ENCODE peak calls at places on chromosomes 3 and 15, in five cellular contexts. P is dermis microvascular lymphatic vessel endothelial cell, R is T-helper 1 cell, Q is cerebellar cortex, B is epithelial cell of esophagus. N is an unnamed sample.

GRCh38 chr3:39941941-39942340 is 132.5 kb downstream of the MYRIP start:
- DNase-seq in P (peak), R (no peak), Q (peak), B (no peak), N (no peak)

GRCh38 chr3:37386627-37387230 is 212.3 kb upstream of the LRRFIP2 start:
- DNase-seq in P (no peak), R (no peak), Q (no peak), B (no peak), N (no peak)

GRCh38 chr3:46666471-46666845 is 27.0 kb downstream of the ALS2CL start:
- DNase-seq in P (no peak), R (no peak), Q (no peak), B (no peak), N (no peak)

GRCh38 chr3:149247025-149247710 is 25.5 kb upstream of the CP start:
- DNase-seq in P (no peak), R (no peak), Q (no peak), B (peak), N (peak)

GRCh38 chr3:52441772-52442332 is 3.1 kb downstream of the SEMA3G start:
- DNase-seq in P (no peak), R (no peak), Q (no peak), B (no peak), N (no peak)

GRCh38 chr3:10744098-10744465 is 71.9 kb upstream of the SLC6A11 start:
- DNase-seq in P (no peak), R (peak), Q (no peak), B (peak), N (no peak)

GRCh38 chr3:174355505-174355904 is 503.6 kb upstream of the NAALADL2 start:
- DNase-seq in P (no peak), R (no peak), Q (no peak), B (peak), N (peak)

GRCh38 chr3:133930341-133930933 is 34.8 kb upstream of the RAB6B start:
- DNase-seq in P (peak), R (no peak), Q (peak), B (peak), N (peak)

GRCh38 chr3:102081587-102082289 is 232.4 kb downstream of the NFKBIZ start:
- DNase-seq in P (no peak), R (no peak), Q (no peak), B (no peak), N (no peak)

GRCh38 chr3:157423337-157423736 is 13.3 kb upstream of the PTX3 start:
- DNase-seq in P (no peak), R (no peak), Q (no peak), B (no peak), N (no peak)

GRCh38 chr3:77079988-77080585 is 40.2 kb downstream of the ROBO2 start:
- DNase-seq in P (no peak), R (no peak), Q (no peak), B (no peak), N (no peak)

GRCh38 chr3:163315786-163316185 is 1762.5 kb downstream of the SI start:
- DNase-seq in P (no peak), R (no peak), Q (no peak), B (no peak), N (no peak)

GRCh38 chr3:101068876-101069606 is 75.8 kb upstream of the ABI3BP start:
- DNase-seq in P (no peak), R (no peak), Q (no peak), B (peak), N (no peak)

GRCh38 chr3:173465898-173466678 is 68.5 kb downstream of the NLGN1 start:
- DNase-seq in P (no peak), R (no peak), Q (no peak), B (peak), N (no peak)

GRCh38 chr3:187640823-187641135 is 29.4 kb downstream of the SST start:
- DNase-seq in P (no peak), R (no peak), Q (no peak), B (peak), N (no peak)

GRCh38 chr15:25054943-25055342 is 100.2 kb downstream of the SNRPN start:
- DNase-seq in P (no peak), R (no peak), Q (no peak), B (no peak), N (no peak)

GRCh38 chr3:11136871-11137626 is 17.2 kb upstream of the HRH1 start:
- DNase-seq in P (peak), R (no peak), Q (no peak), B (peak), N (peak)

GRCh38 chr15:39621210-39621609 is 40.3 kb downstream of the THBS1 start:
- DNase-seq in P (no peak), R (no peak), Q (no peak), B (no peak), N (no peak)

GRCh38 chr3:128382221-128382807 is 84.4 kb downstream of the DNAJB8 start:
- DNase-seq in P (no peak), R (no peak), Q (peak), B (no peak), N (no peak)

GRCh38 chr3:187742351-187743171 is 2.7 kb downstream of the BCL6 start:
- DNase-seq in P (no peak), R (peak), Q (peak), B (peak), N (peak)

GRCh38 chr3:120563356-120564022 is 32.6 kb upstream of the NDUFB4 start:
- DNase-seq in P (no peak), R (no peak), Q (no peak), B (no peak), N (no peak)

GRCh38 chr3:107910713-107911259 is 180.0 kb downstream of the CD47 start:
- DNase-seq in P (no peak), R (peak), Q (no peak), B (no peak), N (no peak)

GRCh38 chr3:150278843-150279341 is 129.2 kb upstream of the TSC22D2 start:
- DNase-seq in P (no peak), R (no peak), Q (no peak), B (no peak), N (no peak)

GRCh38 chr3:37145607-37146006 is 28.8 kb downstream of the LRRFIP2 start:
- DNase-seq in P (no peak), R (no peak), Q (no peak), B (no peak), N (no peak)

GRCh38 chr3:3038201-3038991 is 71.8 kb downstream of the IL5RA start:
- DNase-seq in P (no peak), R (no peak), Q (no peak), B (peak), N (no peak)

GRCh38 chr3:42149537-42150426 is 58.6 kb downstream of the TRAK1 start:
- DNase-seq in P (no peak), R (no peak), Q (peak), B (peak), N (peak)

GRCh38 chr3:53845103-53845880 is 927 bp downstream of the CHDH start:
- DNase-seq in P (no peak), R (no peak), Q (peak), B (peak), N (peak)

GRCh38 chr3:32977842-32978241 is 26.4 kb downstream of the CCR4 start:
- DNase-seq in P (no peak), R (no peak), Q (no peak), B (no peak), N (no peak)

GRCh38 chr3:37863949-37864822 is 2.5 kb downstream of the CTDSPL start:
- DNase-seq in P (no peak), R (no peak), Q (peak), B (no peak), N (peak)

GRCh38 chr3:12769761-12770160 is 10.7 kb upstream of the TMEM40 start:
- DNase-seq in P (no peak), R (no peak), Q (no peak), B (no peak), N (no peak)

GRCh38 chr3:183802989-183803388 is 22.4 kb downstream of the MAP6D1 start:
- DNase-seq in P (no peak), R (no peak), Q (peak), B (no peak), N (no peak)

GRCh38 chr3:161305095-161305991 is 66.0 kb downstream of the SPTSSB start:
- DNase-seq in P (peak), R (peak), Q (no peak), B (peak), N (peak)

GRCh38 chr3:15860014-15860934 is 62.5 kb upstream of the ANKRD28 start:
- DNase-seq in P (no peak), R (peak), Q (peak), B (peak), N (peak)

GRCh38 chr3:191774485-191774884 is 313.5 kb downstream of the PYDC2 start:
- DNase-seq in P (no peak), R (no peak), Q (no peak), B (peak), N (peak)

N was measured in mammary epithelial cell.